ENCODE peak calls at places on chromosome 5, in eight cellular contexts. One of them, this sample, is unnamed.

GRCh38 chr5:90940227-90940995 is 381.8 kb downstream of the ADGRV1 start:
- DNase-seq in PC-3: peak
- DNase-seq in HTR-8/SVneo: no peak
- DNase-seq in Calu3: peak
- DNase-seq in stimulated activated CD8-positive, alpha-beta memory T cell treated with anti-CD3 and anti-CD28 coated beads, Interleukin-4, amount 100 ng/mL, for 24 hours: peak
- DNase-seq in cardiac septum: no peak
- DNase-seq in stimulated activated CD4-positive, alpha-beta T cell treated with anti-CD3 and anti-CD28 coated beads, Interleukin-1b, Interleukin-23, amount 100 ng/mL, for 4 hours: no peak
- DNase-seq in T-cell: peak
- DNase-seq in this sample: no peak

GRCh38 chr5:76938177-76938576 is 14.7 kb upstream of the CRHBP start:
- DNase-seq in Calu3: no peak
- DNase-seq in PC-3: no peak
- DNase-seq in T-cell: no peak
- DNase-seq in stimulated activated CD8-positive, alpha-beta memory T cell treated with anti-CD3 and anti-CD28 coated beads, Interleukin-4, amount 100 ng/mL, for 24 hours: no peak
- DNase-seq in cardiac septum: no peak
- DNase-seq in HTR-8/SVneo: no peak
- DNase-seq in stimulated activated CD4-positive, alpha-beta T cell treated with anti-CD3 and anti-CD28 coated beads, Interleukin-1b, Interleukin-23, amount 100 ng/mL, for 4 hours: no peak
- DNase-seq in this sample: no peak

GRCh38 chr5:22488427-22488826 is 364.7 kb downstream of the CDH12 start:
- DNase-seq in T-cell: no peak
- DNase-seq in Calu3: no peak
- DNase-seq in PC-3: no peak
- DNase-seq in HTR-8/SVneo: no peak
- DNase-seq in stimulated activated CD4-positive, alpha-beta T cell treated with anti-CD3 and anti-CD28 coated beads, Interleukin-1b, Interleukin-23, amount 100 ng/mL, for 4 hours: no peak
- DNase-seq in stimulated activated CD8-positive, alpha-beta memory T cell treated with anti-CD3 and anti-CD28 coated beads, Interleukin-4, amount 100 ng/mL, for 24 hours: no peak
- DNase-seq in cardiac septum: no peak
- DNase-seq in this sample: no peak

GRCh38 chr5:155905359-155905758 is 421.6 kb upstream of the SGCD start:
- DNase-seq in stimulated activated CD4-positive, alpha-beta T cell treated with anti-CD3 and anti-CD28 coated beads, Interleukin-1b, Interleukin-23, amount 100 ng/mL, for 4 hours: no peak
- DNase-seq in T-cell: no peak
- DNase-seq in stimulated activated CD8-positive, alpha-beta memory T cell treated with anti-CD3 and anti-CD28 coated beads, Interleukin-4, amount 100 ng/mL, for 24 hours: no peak
- DNase-seq in cardiac septum: no peak
- DNase-seq in Calu3: no peak
- DNase-seq in PC-3: no peak
- DNase-seq in HTR-8/SVneo: no peak
- DNase-seq in this sample: no peak

GRCh38 chr5:107248065-107248695 is 422.6 kb downstream of the EFNA5 start:
- DNase-seq in PC-3: peak
- DNase-seq in HTR-8/SVneo: peak
- DNase-seq in stimulated activated CD8-positive, alpha-beta memory T cell treated with anti-CD3 and anti-CD28 coated beads, Interleukin-4, amount 100 ng/mL, for 24 hours: peak
- DNase-seq in cardiac septum: no peak
- DNase-seq in Calu3: peak
- DNase-seq in stimulated activated CD4-positive, alpha-beta T cell treated with anti-CD3 and anti-CD28 coated beads, Interleukin-1b, Interleukin-23, amount 100 ng/mL, for 4 hours: no peak
- DNase-seq in T-cell: no peak
- DNase-seq in this sample: peak

GRCh38 chr5:53381-54174 is 38.4 kb upstream of the PLEKHG4B start:
- DNase-seq in HTR-8/SVneo: peak
- DNase-seq in cardiac septum: no peak
- DNase-seq in stimulated activated CD8-positive, alpha-beta memory T cell treated with anti-CD3 and anti-CD28 coated beads, Interleukin-4, amount 100 ng/mL, for 24 hours: peak
- DNase-seq in stimulated activated CD4-positive, alpha-beta T cell treated with anti-CD3 and anti-CD28 coated beads, Interleukin-1b, Interleukin-23, amount 100 ng/mL, for 4 hours: peak
- DNase-seq in Calu3: peak
- DNase-seq in PC-3: peak
- DNase-seq in T-cell: no peak
- DNase-seq in this sample: no peak

GRCh38 chr5:158725223-158725825 is 374.4 kb downstream of the EBF1 start:
- DNase-seq in stimulated activated CD8-positive, alpha-beta memory T cell treated with anti-CD3 and anti-CD28 coated beads, Interleukin-4, amount 100 ng/mL, for 24 hours: no peak
- DNase-seq in stimulated activated CD4-positive, alpha-beta T cell treated with anti-CD3 and anti-CD28 coated beads, Interleukin-1b, Interleukin-23, amount 100 ng/mL, for 4 hours: no peak
- DNase-seq in Calu3: no peak
- DNase-seq in HTR-8/SVneo: no peak
- DNase-seq in PC-3: peak
- DNase-seq in cardiac septum: no peak
- DNase-seq in T-cell: no peak
- DNase-seq in this sample: no peak

GRCh38 chr5:73131711-73132428 is 11.5 kb downstream of the TMEM171 start:
- DNase-seq in Calu3: no peak
- DNase-seq in stimulated activated CD8-positive, alpha-beta memory T cell treated with anti-CD3 and anti-CD28 coated beads, Interleukin-4, amount 100 ng/mL, for 24 hours: no peak
- DNase-seq in cardiac septum: no peak
- DNase-seq in stimulated activated CD4-positive, alpha-beta T cell treated with anti-CD3 and anti-CD28 coated beads, Interleukin-1b, Interleukin-23, amount 100 ng/mL, for 4 hours: no peak
- DNase-seq in T-cell: no peak
- DNase-seq in HTR-8/SVneo: no peak
- DNase-seq in PC-3: no peak
- DNase-seq in this sample: no peak

GRCh38 chr5:35369965-35370790 is 139.9 kb upstream of the PRLR start:
- DNase-seq in stimulated activated CD8-positive, alpha-beta memory T cell treated with anti-CD3 and anti-CD28 coated beads, Interleukin-4, amount 100 ng/mL, for 24 hours: no peak
- DNase-seq in stimulated activated CD4-positive, alpha-beta T cell treated with anti-CD3 and anti-CD28 coated beads, Interleukin-1b, Interleukin-23, amount 100 ng/mL, for 4 hours: no peak
- DNase-seq in HTR-8/SVneo: no peak
- DNase-seq in Calu3: no peak
- DNase-seq in PC-3: no peak
- DNase-seq in cardiac septum: no peak
- DNase-seq in T-cell: no peak
- DNase-seq in this sample: no peak

GRCh38 chr5:159444441-159445082 is 114.3 kb upstream of the IL12B start:
- DNase-seq in stimulated activated CD4-positive, alpha-beta T cell treated with anti-CD3 and anti-CD28 coated beads, Interleukin-1b, Interleukin-23, amount 100 ng/mL, for 4 hours: no peak
- DNase-seq in stimulated activated CD8-positive, alpha-beta memory T cell treated with anti-CD3 and anti-CD28 coated beads, Interleukin-4, amount 100 ng/mL, for 24 hours: no peak
- DNase-seq in Calu3: peak
- DNase-seq in HTR-8/SVneo: peak
- DNase-seq in PC-3: peak
- DNase-seq in T-cell: no peak
- DNase-seq in cardiac septum: no peak
- DNase-seq in this sample: no peak

GRCh38 chr5:68345166-68345565 is 129.6 kb downstream of the PIK3R1 start:
- DNase-seq in HTR-8/SVneo: no peak
- DNase-seq in stimulated activated CD4-positive, alpha-beta T cell treated with anti-CD3 and anti-CD28 coated beads, Interleukin-1b, Interleukin-23, amount 100 ng/mL, for 4 hours: no peak
- DNase-seq in T-cell: no peak
- DNase-seq in Calu3: no peak
- DNase-seq in stimulated activated CD8-positive, alpha-beta memory T cell treated with anti-CD3 and anti-CD28 coated beads, Interleukin-4, amount 100 ng/mL, for 24 hours: no peak
- DNase-seq in cardiac septum: no peak
- DNase-seq in PC-3: no peak
- DNase-seq in this sample: no peak

GRCh38 chr5:54159153-54159836 is 151.1 kb downstream of the ARL15 start:
- DNase-seq in PC-3: no peak
- DNase-seq in stimulated activated CD4-positive, alpha-beta T cell treated with anti-CD3 and anti-CD28 coated beads, Interleukin-1b, Interleukin-23, amount 100 ng/mL, for 4 hours: no peak
- DNase-seq in T-cell: no peak
- DNase-seq in cardiac septum: no peak
- DNase-seq in HTR-8/SVneo: peak
- DNase-seq in Calu3: no peak
- DNase-seq in stimulated activated CD8-positive, alpha-beta memory T cell treated with anti-CD3 and anti-CD28 coated beads, Interleukin-4, amount 100 ng/mL, for 24 hours: no peak
- DNase-seq in this sample: no peak

GRCh38 chr5:73947876-73948275 is 321.9 kb downstream of the ARHGEF28 start:
- DNase-seq in PC-3: no peak
- DNase-seq in stimulated activated CD4-positive, alpha-beta T cell treated with anti-CD3 and anti-CD28 coated beads, Interleukin-1b, Interleukin-23, amount 100 ng/mL, for 4 hours: no peak
- DNase-seq in cardiac septum: no peak
- DNase-seq in Calu3: no peak
- DNase-seq in stimulated activated CD8-positive, alpha-beta memory T cell treated with anti-CD3 and anti-CD28 coated beads, Interleukin-4, amount 100 ng/mL, for 24 hours: no peak
- DNase-seq in T-cell: no peak
- DNase-seq in HTR-8/SVneo: no peak
- DNase-seq in this sample: no peak

GRCh38 chr5:175129121-175129520 is 314.9 kb downstream of the DRD1 start:
- DNase-seq in Calu3: no peak
- DNase-seq in PC-3: no peak
- DNase-seq in T-cell: no peak
- DNase-seq in cardiac septum: no peak
- DNase-seq in HTR-8/SVneo: no peak
- DNase-seq in stimulated activated CD8-positive, alpha-beta memory T cell treated with anti-CD3 and anti-CD28 coated beads, Interleukin-4, amount 100 ng/mL, for 24 hours: no peak
- DNase-seq in stimulated activated CD4-positive, alpha-beta T cell treated with anti-CD3 and anti-CD28 coated beads, Interleukin-1b, Interleukin-23, amount 100 ng/mL, for 4 hours: no peak
- DNase-seq in this sample: no peak

GRCh38 chr5:109769597-109770291 is 80.0 kb downstream of the MAN2A1 start:
- DNase-seq in PC-3: peak
- DNase-seq in Calu3: no peak
- DNase-seq in T-cell: no peak
- DNase-seq in stimulated activated CD4-positive, alpha-beta T cell treated with anti-CD3 and anti-CD28 coated beads, Interleukin-1b, Interleukin-23, amount 100 ng/mL, for 4 hours: no peak
- DNase-seq in HTR-8/SVneo: no peak
- DNase-seq in stimulated activated CD8-positive, alpha-beta memory T cell treated with anti-CD3 and anti-CD28 coated beads, Interleukin-4, amount 100 ng/mL, for 24 hours: no peak
- DNase-seq in cardiac septum: no peak
- DNase-seq in this sample: no peak

GRCh38 chr5:125559296-125559695 is 812.9 kb upstream of the ZNF608 start:
- DNase-seq in Calu3: peak
- DNase-seq in cardiac septum: no peak
- DNase-seq in PC-3: peak
- DNase-seq in stimulated activated CD8-positive, alpha-beta memory T cell treated with anti-CD3 and anti-CD28 coated beads, Interleukin-4, amount 100 ng/mL, for 24 hours: no peak
- DNase-seq in stimulated activated CD4-positive, alpha-beta T cell treated with anti-CD3 and anti-CD28 coated beads, Interleukin-1b, Interleukin-23, amount 100 ng/mL, for 4 hours: no peak
- DNase-seq in T-cell: no peak
- DNase-seq in HTR-8/SVneo: peak
- DNase-seq in this sample: no peak

GRCh38 chr5:108531367-108532211 is 149.7 kb upstream of the FBXL17 start:
- DNase-seq in PC-3: no peak
- DNase-seq in cardiac septum: no peak
- DNase-seq in Calu3: peak
- DNase-seq in stimulated activated CD8-positive, alpha-beta memory T cell treated with anti-CD3 and anti-CD28 coated beads, Interleukin-4, amount 100 ng/mL, for 24 hours: no peak
- DNase-seq in HTR-8/SVneo: no peak
- DNase-seq in T-cell: no peak
- DNase-seq in stimulated activated CD4-positive, alpha-beta T cell treated with anti-CD3 and anti-CD28 coated beads, Interleukin-1b, Interleukin-23, amount 100 ng/mL, for 4 hours: no peak
- DNase-seq in this sample: no peak

GRCh38 chr5:3265936-3266335 is 329.7 kb upstream of the IRX1 start:
- DNase-seq in cardiac septum: no peak
- DNase-seq in T-cell: no peak
- DNase-seq in HTR-8/SVneo: no peak
- DNase-seq in stimulated activated CD8-positive, alpha-beta memory T cell treated with anti-CD3 and anti-CD28 coated beads, Interleukin-4, amount 100 ng/mL, for 24 hours: no peak
- DNase-seq in Calu3: no peak
- DNase-seq in PC-3: no peak
- DNase-seq in stimulated activated CD4-positive, alpha-beta T cell treated with anti-CD3 and anti-CD28 coated beads, Interleukin-1b, Interleukin-23, amount 100 ng/mL, for 4 hours: no peak
- DNase-seq in this sample: no peak

GRCh38 chr5:173761182-173761521 is 127.0 kb upstream of the CPEB4 start:
- DNase-seq in HTR-8/SVneo: no peak
- DNase-seq in stimulated activated CD8-positive, alpha-beta memory T cell treated with anti-CD3 and anti-CD28 coated beads, Interleukin-4, amount 100 ng/mL, for 24 hours: no peak
- DNase-seq in PC-3: no peak
- DNase-seq in Calu3: no peak
- DNase-seq in cardiac septum: no peak
- DNase-seq in T-cell: no peak
- DNase-seq in stimulated activated CD4-positive, alpha-beta T cell treated with anti-CD3 and anti-CD28 coated beads, Interleukin-1b, Interleukin-23, amount 100 ng/mL, for 4 hours: no peak
- DNase-seq in this sample: no peak

GRCh38 chr5:150644058-150644457 is 3.6 kb downstream of the SYNPO start:
- DNase-seq in stimulated activated CD4-positive, alpha-beta T cell treated with anti-CD3 and anti-CD28 coated beads, Interleukin-1b, Interleukin-23, amount 100 ng/mL, for 4 hours: no peak
- DNase-seq in T-cell: no peak
- DNase-seq in Calu3: no peak
- DNase-seq in PC-3: no peak
- DNase-seq in HTR-8/SVneo: no peak
- DNase-seq in stimulated activated CD8-positive, alpha-beta memory T cell treated with anti-CD3 and anti-CD28 coated beads, Interleukin-4, amount 100 ng/mL, for 24 hours: no peak
- DNase-seq in cardiac septum: no peak
- DNase-seq in this sample: no peak

GRCh38 chr5:152853361-152853760 is 448.3 kb upstream of the NMUR2 start:
- DNase-seq in Calu3: no peak
- DNase-seq in cardiac septum: no peak
- DNase-seq in PC-3: no peak
- DNase-seq in stimulated activated CD4-positive, alpha-beta T cell treated with anti-CD3 and anti-CD28 coated beads, Interleukin-1b, Interleukin-23, amount 100 ng/mL, for 4 hours: no peak
- DNase-seq in T-cell: no peak
- DNase-seq in HTR-8/SVneo: no peak
- DNase-seq in stimulated activated CD8-positive, alpha-beta memory T cell treated with anti-CD3 and anti-CD28 coated beads, Interleukin-4, amount 100 ng/mL, for 24 hours: no peak
- DNase-seq in this sample: no peak

GRCh38 chr5:144691936-144692335 is 521.3 kb downstream of the KCTD16 start:
- DNase-seq in cardiac septum: no peak
- DNase-seq in T-cell: no peak
- DNase-seq in HTR-8/SVneo: no peak
- DNase-seq in stimulated activated CD8-positive, alpha-beta memory T cell treated with anti-CD3 and anti-CD28 coated beads, Interleukin-4, amount 100 ng/mL, for 24 hours: no peak
- DNase-seq in PC-3: no peak
- DNase-seq in Calu3: no peak
- DNase-seq in stimulated activated CD4-positive, alpha-beta T cell treated with anti-CD3 and anti-CD28 coated beads, Interleukin-1b, Interleukin-23, amount 100 ng/mL, for 4 hours: no peak
- DNase-seq in this sample: no peak

GRCh38 chr5:171386861-171387254 is 791 bp upstream of the NPM1 start:
- DNase-seq in stimulated activated CD8-positive, alpha-beta memory T cell treated with anti-CD3 and anti-CD28 coated beads, Interleukin-4, amount 100 ng/mL, for 24 hours: no peak
- DNase-seq in HTR-8/SVneo: no peak
- DNase-seq in stimulated activated CD4-positive, alpha-beta T cell treated with anti-CD3 and anti-CD28 coated beads, Interleukin-1b, Interleukin-23, amount 100 ng/mL, for 4 hours: no peak
- DNase-seq in PC-3: no peak
- DNase-seq in T-cell: no peak
- DNase-seq in cardiac septum: no peak
- DNase-seq in Calu3: peak
- DNase-seq in this sample: no peak

GRCh38 chr5:158922816-158923215 is 176.9 kb downstream of the EBF1 start:
- DNase-seq in Calu3: no peak
- DNase-seq in PC-3: no peak
- DNase-seq in cardiac septum: no peak
- DNase-seq in stimulated activated CD4-positive, alpha-beta T cell treated with anti-CD3 and anti-CD28 coated beads, Interleukin-1b, Interleukin-23, amount 100 ng/mL, for 4 hours: no peak
- DNase-seq in T-cell: no peak
- DNase-seq in HTR-8/SVneo: no peak
- DNase-seq in stimulated activated CD8-positive, alpha-beta memory T cell treated with anti-CD3 and anti-CD28 coated beads, Interleukin-4, amount 100 ng/mL, for 24 hours: no peak
- DNase-seq in this sample: no peak